ENCODE peak calls at places on chromosomes 4 and X, in nine cellular contexts. K is hypothalamus; L is GM04503; X is hepatic stellate cell; A is heart left ventricle; R is GM13976; Z is stimulated activated CD4-positive, alpha-beta T cell treated with anti-CD3 and anti-CD28 coated beads, Interleukin-15, amount 100 ng/mL, for 1 hour; M is activated T-helper 1 cell treated with anti-CD3 and anti-CD28 coated beads, Interleukin-2, amount 50 U/mL, for 16 hours; Y is naive thymus-derived CD4-positive, alpha-beta T cell. U is an unnamed sample.

GRCh38 chr4:25580633-25581467 is 74.8 kb upstream of the SLC34A2 start:
- DNase-seq in K (no peak), L (no peak), X (no peak), A (no peak), R (no peak), Z (no peak), M (no peak), Y (no peak), U (no peak)

GRCh38 chr4:3646280-3646679 is 114.1 kb upstream of the LRPAP1 start:
- DNase-seq in K (no peak), L (no peak), X (no peak), A (no peak), R (no peak), Z (no peak), M (no peak), Y (no peak), U (no peak)

GRCh38 chr4:176654565-176655216 is 138.0 kb downstream of the VEGFC start:
- DNase-seq in K (no peak), L (no peak), X (no peak), A (no peak), R (no peak), Z (no peak), M (no peak), Y (no peak), U (no peak)

GRCh38 chr4:76585897-76586360 is 150.9 kb downstream of the SHROOM3 start:
- DNase-seq in K (peak), L (no peak), X (peak), A (peak), R (peak), Z (no peak), M (peak), Y (peak), U (peak)

GRCh38 chr4:18571252-18571885 is 549.8 kb upstream of the LCORL start:
- DNase-seq in K (no peak), L (no peak), X (no peak), A (no peak), R (no peak), Z (no peak), M (no peak), Y (no peak), U (no peak)

GRCh38 chrX:153336128-153336894 is 2.4 kb downstream of the ZNF275 start:
- DNase-seq in K (no peak), L (no peak), X (no peak), A (no peak), R (peak), Z (no peak), M (no peak), Y (peak), U (no peak)

GRCh38 chrX:23904096-23904495 is 3.6 kb downstream of the APOO start:
- DNase-seq in K (no peak), L (no peak), X (peak), A (no peak), R (no peak), Z (no peak), M (no peak), Y (no peak), U (no peak)

GRCh38 chr4:110654254-110654635 is 31.4 kb upstream of the PITX2 start:
- DNase-seq in K (no peak), L (no peak), X (no peak), A (no peak), R (no peak), Z (no peak), M (no peak), Y (no peak), U (no peak)

GRCh38 chr4:102593147-102593546 is 92.0 kb downstream of the NFKB1 start:
- DNase-seq in K (no peak), L (no peak), X (no peak), A (no peak), R (no peak), Z (no peak), M (no peak), Y (no peak), U (no peak)

GRCh38 chr4:183638436-183638835 is 20.5 kb downstream of the RWDD4 start:
- DNase-seq in K (no peak), L (no peak), X (no peak), A (no peak), R (no peak), Z (no peak), M (no peak), Y (no peak), U (no peak)

GRCh38 chr4:74638001-74638400 is 156.3 kb downstream of the BTC start:
- DNase-seq in K (no peak), L (no peak), X (no peak), A (no peak), R (no peak), Z (no peak), M (no peak), Y (no peak), U (no peak)

GRCh38 chrX:34467437-34467836 is 189.6 kb downstream of the TMEM47 start:
- DNase-seq in K (no peak), L (no peak), X (no peak), A (no peak), R (no peak), Z (no peak), M (no peak), Y (no peak), U (no peak)

GRCh38 chrX:46587158-46587557 is 13.6 kb downstream of the CHST7 start:
- DNase-seq in K (no peak), L (no peak), X (no peak), A (no peak), R (peak), Z (no peak), M (no peak), Y (no peak), U (no peak)

GRCh38 chr4:176622251-176622968 is 170.3 kb downstream of the VEGFC start:
- DNase-seq in K (no peak), L (no peak), X (peak), A (no peak), R (no peak), Z (no peak), M (no peak), Y (no peak), U (no peak)